ENCODE peak calls at places on chromosomes 13 and 19, in four cellular contexts. One of them, this sample, is unnamed.

GRCh38 chr19:29255912-29256311 is 43.0 kb upstream of the UQCRFS1 start:
- DNase-seq in neuronal stem cell: no peak
- DNase-seq in IMR-90: no peak
- DNase-seq in mesendoderm: no peak
- DNase-seq in this sample: no peak

GRCh38 chr13:44236370-44236769 is 137.3 kb upstream of the SERP2 start:
- DNase-seq in neuronal stem cell: no peak
- DNase-seq in mesendoderm: no peak
- DNase-seq in IMR-90: peak
- DNase-seq in this sample: no peak

GRCh38 chr13:99346328-99347070 is 39.3 kb upstream of the GPR183 start:
- DNase-seq in IMR-90: no peak
- DNase-seq in neuronal stem cell: no peak
- DNase-seq in mesendoderm: no peak
- DNase-seq in this sample: no peak

GRCh38 chr19:53157601-53158000 is 1.3 kb downstream of the ZNF347 start:
- DNase-seq in neuronal stem cell: peak
- DNase-seq in mesendoderm: peak
- DNase-seq in IMR-90: peak
- DNase-seq in this sample: peak

GRCh38 chr19:47310819-47311218 is 1.2 kb downstream of the C5AR1 start:
- DNase-seq in neuronal stem cell: no peak
- DNase-seq in IMR-90: peak
- DNase-seq in mesendoderm: no peak
- DNase-seq in this sample: no peak

GRCh38 chr19:10854350-10855089 is 6.3 kb downstream of the C19orf38 start:
- DNase-seq in mesendoderm: no peak
- DNase-seq in IMR-90: no peak
- DNase-seq in neuronal stem cell: no peak
- DNase-seq in this sample: no peak

GRCh38 chr13:46648166-46648607 is 95.2 kb downstream of the LRCH1 start:
- DNase-seq in mesendoderm: peak
- DNase-seq in IMR-90: peak
- DNase-seq in neuronal stem cell: no peak
- DNase-seq in this sample: no peak

GRCh38 chr13:48909088-48909389 is 66.7 kb upstream of the FNDC3A start:
- DNase-seq in neuronal stem cell: no peak
- DNase-seq in mesendoderm: no peak
- DNase-seq in IMR-90: no peak
- DNase-seq in this sample: no peak

GRCh38 chr19:13153627-13154240 is 3.5 kb downstream of the IER2 start:
- DNase-seq in neuronal stem cell: peak
- DNase-seq in mesendoderm: peak
- DNase-seq in IMR-90: no peak
- DNase-seq in this sample: no peak

GRCh38 chr19:33795370-33796163 is 1.1 kb upstream of the KCTD15 start:
- DNase-seq in mesendoderm: peak
- DNase-seq in IMR-90: peak
- DNase-seq in neuronal stem cell: peak
- DNase-seq in this sample: peak

GRCh38 chr13:110250258-110250891 is 56.6 kb downstream of the COL4A1 start:
- DNase-seq in neuronal stem cell: no peak
- DNase-seq in IMR-90: peak
- DNase-seq in mesendoderm: no peak
- DNase-seq in this sample: no peak

DNA sequence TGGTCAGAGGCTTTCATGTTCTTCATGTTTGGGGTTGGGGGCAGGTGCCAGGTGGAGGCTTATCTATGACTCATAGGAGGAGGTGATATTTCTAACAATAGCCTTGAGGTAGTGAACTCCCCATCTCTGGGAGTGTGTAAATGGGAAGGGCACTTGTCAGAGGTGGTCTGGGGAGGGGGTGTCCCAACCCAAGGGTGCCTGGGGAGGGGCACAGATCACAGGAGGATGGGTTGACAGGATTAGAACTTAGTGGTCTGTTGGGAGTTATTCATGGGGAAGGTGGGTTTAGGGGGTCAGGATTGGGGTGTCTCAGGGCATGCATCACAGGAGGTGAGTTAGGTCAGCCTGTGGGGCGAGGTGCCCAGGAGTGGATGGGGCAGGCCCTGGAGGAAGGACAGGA is 1.6 kb downstream of the ACTL9 start:
- DNase-seq in neuronal stem cell: no peak
- DNase-seq in mesendoderm: no peak
- DNase-seq in IMR-90: no peak
- DNase-seq in this sample: no peak
- H2BK120ac ChIP-seq in neuronal stem cell: no peak
- H2BK120ac ChIP-seq in mesendoderm: no peak
- H2BK120ac ChIP-seq in IMR-90: no peak
- H2BK120ac ChIP-seq in this sample: no peak

DNA sequence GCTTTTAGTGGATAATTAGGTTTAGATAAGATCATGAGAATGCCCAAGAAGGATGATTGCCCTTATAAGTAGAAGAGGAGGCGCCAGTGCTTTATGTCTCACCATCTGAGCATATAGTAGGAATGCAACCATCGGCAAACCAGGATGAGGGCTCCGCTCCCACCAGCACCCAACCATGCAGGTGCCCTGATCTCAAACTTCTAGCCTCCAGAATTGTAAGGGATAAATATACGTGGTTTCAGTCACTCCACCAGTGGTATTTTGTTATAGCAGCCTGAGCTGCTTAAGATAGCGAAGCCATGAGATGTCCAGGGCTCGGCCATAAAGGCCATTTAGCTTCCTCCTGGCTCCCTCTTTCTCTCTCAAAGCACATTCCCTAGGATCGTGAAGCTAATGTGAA is 413.9 kb downstream of the MZT1 start:
- DNase-seq in neuronal stem cell: no peak
- DNase-seq in mesendoderm: no peak
- DNase-seq in IMR-90: no peak
- DNase-seq in this sample: no peak
- H2BK120ac ChIP-seq in neuronal stem cell: no peak
- H2BK120ac ChIP-seq in mesendoderm: no peak
- H2BK120ac ChIP-seq in IMR-90: no peak
- H2BK120ac ChIP-seq in this sample: no peak

GRCh38 chr19:680287-681028 is 4.3 kb downstream of the FSTL3 start:
- DNase-seq in neuronal stem cell: peak
- DNase-seq in IMR-90: peak
- DNase-seq in mesendoderm: peak
- DNase-seq in this sample: peak

GRCh38 chr19:681029-681626 is 4.9 kb downstream of the FSTL3 start:
- DNase-seq in neuronal stem cell: no peak
- DNase-seq in IMR-90: no peak
- DNase-seq in mesendoderm: no peak
- DNase-seq in this sample: no peak

GRCh38 chr19:677601-678380 is 1.6 kb downstream of the FSTL3 start:
- DNase-seq in neuronal stem cell: no peak
- DNase-seq in mesendoderm: no peak
- DNase-seq in IMR-90: no peak
- DNase-seq in this sample: no peak

GRCh38 chr19:678791-679388 is 2.7 kb downstream of the FSTL3 start:
- DNase-seq in neuronal stem cell: no peak
- DNase-seq in mesendoderm: no peak
- DNase-seq in IMR-90: no peak
- DNase-seq in this sample: no peak

DNA sequence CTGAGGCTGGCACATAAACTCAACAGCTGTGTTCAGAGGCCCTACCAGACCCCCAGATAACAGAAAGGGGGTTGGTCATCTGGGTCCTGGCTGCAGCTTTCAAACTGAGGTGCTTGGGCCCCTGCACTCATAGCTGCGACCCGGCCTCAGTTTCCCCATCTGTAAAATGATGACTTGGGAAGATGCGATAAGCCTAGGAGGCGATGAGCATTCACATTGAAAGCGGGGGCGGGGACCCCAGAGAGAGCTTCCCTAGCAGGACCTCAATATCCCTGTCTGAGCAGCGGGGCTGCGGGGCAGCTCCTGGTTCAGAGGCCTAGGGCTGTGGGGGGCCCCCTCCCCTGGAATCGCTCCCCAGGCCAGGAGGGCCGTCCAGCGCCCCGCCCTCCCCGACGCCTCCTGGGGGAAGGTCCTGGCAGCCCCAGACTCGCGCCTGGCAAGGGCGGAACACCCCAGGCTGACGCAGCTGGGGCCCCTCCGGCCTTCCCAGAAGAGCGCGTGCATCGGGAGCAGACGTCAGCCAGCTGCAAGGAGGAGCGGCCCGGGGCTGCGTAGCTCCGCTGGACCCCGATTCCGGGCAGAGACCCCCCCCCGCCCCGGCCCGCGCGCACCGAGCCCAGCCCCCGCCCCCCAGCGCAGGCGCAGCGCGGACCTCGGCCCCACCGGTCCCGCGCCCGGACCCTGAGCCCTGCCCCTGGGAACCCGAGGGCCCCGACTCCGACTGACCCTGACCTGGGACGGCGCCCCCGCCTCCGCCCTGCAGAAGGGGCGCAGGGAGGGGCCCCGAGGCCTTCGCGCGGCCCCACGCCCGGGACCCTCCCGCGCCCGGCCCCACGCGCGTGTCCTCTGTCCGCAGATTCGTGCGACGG is 3.5 kb downstream of the FSTL3 start:
- DNase-seq in IMR-90: peak
- DNase-seq in neuronal stem cell: no peak
- DNase-seq in mesendoderm: peak
- DNase-seq in this sample: peak
- H2BK120ac ChIP-seq in IMR-90: no peak
- H2BK120ac ChIP-seq in neuronal stem cell: peak
- H2BK120ac ChIP-seq in mesendoderm: peak
- H2BK120ac ChIP-seq in this sample: no peak

GRCh38 chr19:32566246-32566830 is 14.7 kb upstream of the PDCD5 start:
- DNase-seq in mesendoderm: no peak
- DNase-seq in IMR-90: peak
- DNase-seq in neuronal stem cell: no peak
- DNase-seq in this sample: no peak

GRCh38 chr19:32567486-32567885 is 13.5 kb upstream of the PDCD5 start:
- DNase-seq in IMR-90: no peak
- DNase-seq in mesendoderm: no peak
- DNase-seq in neuronal stem cell: no peak
- DNase-seq in this sample: no peak

GRCh38 chr19:32570081-32570785 is 10.8 kb upstream of the PDCD5 start:
- DNase-seq in neuronal stem cell: peak
- DNase-seq in IMR-90: peak
- DNase-seq in mesendoderm: peak
- DNase-seq in this sample: peak
- H2BK120ac ChIP-seq in neuronal stem cell: no peak
- H2BK120ac ChIP-seq in IMR-90: no peak
- H2BK120ac ChIP-seq in mesendoderm: no peak
- H2BK120ac ChIP-seq in this sample: no peak

DNA sequence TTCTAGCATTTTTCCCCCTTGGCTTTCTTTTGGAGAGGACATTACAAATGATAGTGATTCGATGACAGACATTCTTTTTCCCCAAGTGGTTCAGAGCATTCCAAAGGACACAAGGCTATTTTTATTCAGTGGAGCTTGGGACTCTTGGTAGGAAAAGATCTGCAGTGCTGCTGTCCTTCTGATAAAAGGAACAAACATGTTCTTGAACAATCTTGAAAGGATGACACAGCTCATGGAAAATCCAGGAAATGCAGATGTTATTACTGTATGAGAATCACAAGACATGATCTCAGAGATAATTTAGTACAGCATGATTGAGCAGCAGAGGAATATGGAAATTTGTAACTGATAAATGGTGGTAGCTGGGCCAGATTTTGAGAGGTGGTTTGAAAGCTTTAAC is 96.2 kb upstream of the RFC3 start:
- DNase-seq in neuronal stem cell: no peak
- DNase-seq in mesendoderm: no peak
- DNase-seq in IMR-90: peak
- DNase-seq in this sample: no peak
- H2BK120ac ChIP-seq in neuronal stem cell: no peak
- H2BK120ac ChIP-seq in mesendoderm: no peak
- H2BK120ac ChIP-seq in IMR-90: peak
- H2BK120ac ChIP-seq in this sample: no peak